ENCODE peak calls at places on chromosomes 1 and 21, in seven cellular contexts. One of them, this sample, is unnamed.

GRCh38 chr1:118136511-118136937 is 48.5 kb downstream of the SPAG17 start:
- DNase-seq in heart right ventricle: no peak
- DNase-seq in pancreas: no peak
- DNase-seq in HAP-1: no peak
- DNase-seq in kidney: no peak
- DNase-seq in aorta: no peak
- DNase-seq in A549: no peak
- DNase-seq in this sample: no peak

GRCh38 chr1:171434717-171435346 is 50.5 kb upstream of the PRRC2C start:
- DNase-seq in heart right ventricle: no peak
- DNase-seq in pancreas: no peak
- DNase-seq in kidney: no peak
- DNase-seq in HAP-1: no peak
- DNase-seq in A549: peak; percentile 62
- DNase-seq in aorta: no peak
- DNase-seq in this sample: peak; percentile 30

GRCh38 chr1:43367026-43367903 is 546 bp downstream of the ELOVL1 start:
- DNase-seq in HAP-1: peak; percentile 47
- DNase-seq in kidney: peak; percentile 81
- DNase-seq in A549: no peak
- DNase-seq in pancreas: no peak
- DNase-seq in aorta: peak; percentile 80
- DNase-seq in heart right ventricle: peak; percentile 32
- DNase-seq in this sample: peak; percentile 37

GRCh38 chr1:156726549-156727226 is 1.6 kb upstream of the METTL25B start:
- DNase-seq in HAP-1: peak; percentile 84
- DNase-seq in heart right ventricle: no peak
- DNase-seq in aorta: no peak
- DNase-seq in A549: peak; percentile 79
- DNase-seq in kidney: peak; percentile 54
- DNase-seq in pancreas: no peak
- DNase-seq in this sample: peak; percentile 54

GRCh38 chr1:159600894-159601293 is 13.3 kb downstream of the APCS start:
- DNase-seq in pancreas: no peak
- DNase-seq in A549: no peak
- DNase-seq in aorta: no peak
- DNase-seq in heart right ventricle: no peak
- DNase-seq in kidney: no peak
- DNase-seq in HAP-1: no peak
- DNase-seq in this sample: no peak

GRCh38 chr1:20371411-20371810 is 80.7 kb downstream of the VWA5B1 start:
- DNase-seq in HAP-1: no peak
- DNase-seq in aorta: no peak
- DNase-seq in pancreas: no peak
- DNase-seq in kidney: peak; percentile 13
- DNase-seq in A549: no peak
- DNase-seq in heart right ventricle: no peak
- DNase-seq in this sample: no peak

GRCh38 chr1:61163794-61164193 is 81.4 kb downstream of the NFIA start:
- DNase-seq in A549: no peak
- DNase-seq in aorta: no peak
- DNase-seq in kidney: no peak
- DNase-seq in heart right ventricle: no peak
- DNase-seq in pancreas: no peak
- DNase-seq in HAP-1: no peak
- DNase-seq in this sample: no peak

GRCh38 chr21:46229133-46229922 is 754 bp upstream of the LSS start:
- DNase-seq in heart right ventricle: no peak
- DNase-seq in aorta: no peak
- DNase-seq in HAP-1: peak; percentile 38
- DNase-seq in pancreas: peak; percentile 31
- DNase-seq in A549: no peak
- DNase-seq in kidney: peak; percentile 91
- DNase-seq in this sample: no peak

GRCh38 chr1:226549937-226550670 is 1.5 kb downstream of the STUM start:
- DNase-seq in A549: no peak
- DNase-seq in HAP-1: no peak
- DNase-seq in aorta: peak; percentile 87
- DNase-seq in kidney: peak; percentile 85
- DNase-seq in pancreas: peak; percentile 73
- DNase-seq in heart right ventricle: peak; percentile 52
- DNase-seq in this sample: peak; percentile 10

GRCh38 chr1:197393105-197393504 is 125.1 kb downstream of the CRB1 start:
- DNase-seq in kidney: no peak
- DNase-seq in A549: no peak
- DNase-seq in heart right ventricle: no peak
- DNase-seq in aorta: no peak
- DNase-seq in HAP-1: no peak
- DNase-seq in pancreas: no peak
- DNase-seq in this sample: peak; percentile 21
- H3K4me1 ChIP-seq in kidney: no peaks in the 10 kb centered on the region
- H3K4me1 ChIP-seq in A549: no peaks in the 10 kb centered on the region
- H3K4me1 ChIP-seq in heart right ventricle: no peaks in the 10 kb centered on the region
- H3K4me1 ChIP-seq in aorta: no peaks in the 10 kb centered on the region
- H3K4me1 ChIP-seq in HAP-1: no peaks in the 10 kb centered on the region
- H3K4me1 ChIP-seq in pancreas: no peaks in the 10 kb centered on the region
- H3K4me1 ChIP-seq in this sample: peaks cover 28% of the 10 kb centered on the region

DNA sequence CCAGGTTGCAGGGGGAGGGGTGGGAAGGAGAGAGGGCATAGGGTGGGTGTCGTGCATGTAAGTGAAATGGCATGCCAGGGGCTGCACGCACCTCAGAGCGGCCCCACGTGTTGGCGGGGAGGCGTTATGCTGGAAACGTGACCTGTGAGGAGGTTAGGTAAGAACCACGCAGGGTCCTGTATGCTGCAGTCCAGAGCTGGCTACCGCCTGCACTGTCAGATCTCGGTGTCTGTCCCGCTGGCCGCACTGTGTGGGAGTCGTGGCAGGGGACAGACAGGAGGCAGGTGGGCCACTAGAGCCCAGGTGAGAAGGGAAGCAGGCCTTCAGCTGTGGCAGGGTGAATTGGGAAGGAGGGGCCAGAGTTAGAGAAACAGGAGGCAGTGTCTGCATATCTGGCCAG is 79.7 kb downstream of the GALNT2 start:
- DNase-seq in A549: no peak
- DNase-seq in heart right ventricle: no peak
- DNase-seq in aorta: no peak
- DNase-seq in pancreas: no peak
- DNase-seq in HAP-1: no peak
- DNase-seq in kidney: no peak
- DNase-seq in this sample: no peak
- H3K4me1 ChIP-seq in A549: no peaks in the 10 kb centered on the region
- H3K4me1 ChIP-seq in heart right ventricle: peaks cover 75% of the 10 kb centered on the region
- H3K4me1 ChIP-seq in aorta: peaks cover 5% of the 10 kb centered on the region
- H3K4me1 ChIP-seq in pancreas: peaks cover 71% of the 10 kb centered on the region
- H3K4me1 ChIP-seq in HAP-1: peaks cover 25% of the 10 kb centered on the region
- H3K4me1 ChIP-seq in kidney: peaks cover 12% of the 10 kb centered on the region
- H3K4me1 ChIP-seq in this sample: no peaks in the 10 kb centered on the region

GRCh38 chr1:16375521-16376359 is 8.7 kb downstream of the SZRD1 start:
- DNase-seq in heart right ventricle: no peak
- DNase-seq in aorta: no peak
- DNase-seq in pancreas: no peak
- DNase-seq in kidney: no peak
- DNase-seq in A549: no peak
- DNase-seq in HAP-1: peak; percentile 19
- DNase-seq in this sample: no peak
- H3K4me1 ChIP-seq in heart right ventricle: peaks cover 64% of the 10 kb centered on the region
- H3K4me1 ChIP-seq in aorta: peaks cover 17% of the 10 kb centered on the region
- H3K4me1 ChIP-seq in pancreas: peaks cover 28% of the 10 kb centered on the region
- H3K4me1 ChIP-seq in kidney: peaks cover 27% of the 10 kb centered on the region
- H3K4me1 ChIP-seq in A549: peaks cover 67% of the 10 kb centered on the region
- H3K4me1 ChIP-seq in HAP-1: peaks cover 18% of the 10 kb centered on the region
- H3K4me1 ChIP-seq in this sample: peaks cover 26% of the 10 kb centered on the region

GRCh38 chr21:33325222-33326067 is 675 bp downstream of the IFNAR1 start:
- DNase-seq in HAP-1: peak; percentile 42
- DNase-seq in kidney: peak; percentile 88
- DNase-seq in A549: peak; percentile 57
- DNase-seq in pancreas: peak; percentile 81
- DNase-seq in aorta: peak; percentile 89
- DNase-seq in heart right ventricle: peak; percentile 72
- DNase-seq in this sample: peak; percentile 69

GRCh38 chr21:33330726-33331125 is 6.0 kb downstream of the IFNAR1 start:
- DNase-seq in kidney: no peak
- DNase-seq in pancreas: no peak
- DNase-seq in HAP-1: no peak
- DNase-seq in heart right ventricle: no peak
- DNase-seq in A549: no peak
- DNase-seq in aorta: no peak
- DNase-seq in this sample: no peak

GRCh38 chr21:33327792-33328433 is 3.1 kb downstream of the IFNAR1 start:
- DNase-seq in heart right ventricle: no peak
- DNase-seq in A549: no peak
- DNase-seq in kidney: no peak
- DNase-seq in aorta: no peak
- DNase-seq in pancreas: no peak
- DNase-seq in HAP-1: no peak
- DNase-seq in this sample: no peak

GRCh38 chr21:33324311-33325221 is at the start of gene IFNAR1:
- DNase-seq in aorta: peak; percentile 100
- DNase-seq in kidney: peak; percentile 100
- DNase-seq in heart right ventricle: peak; percentile 99
- DNase-seq in A549: peak; percentile 98
- DNase-seq in HAP-1: peak; percentile 96
- DNase-seq in pancreas: peak; percentile 98
- DNase-seq in this sample: peak; percentile 99

GRCh38 chr21:33327326-33327725 is 2.6 kb downstream of the IFNAR1 start:
- DNase-seq in pancreas: no peak
- DNase-seq in kidney: no peak
- DNase-seq in heart right ventricle: no peak
- DNase-seq in aorta: no peak
- DNase-seq in HAP-1: no peak
- DNase-seq in A549: no peak
- DNase-seq in this sample: no peak
- H3K4me1 ChIP-seq in pancreas: peaks cover 15% of the 10 kb centered on the region
- H3K4me1 ChIP-seq in kidney: peaks cover 8% of the 10 kb centered on the region
- H3K4me1 ChIP-seq in heart right ventricle: peaks cover 62% of the 10 kb centered on the region
- H3K4me1 ChIP-seq in aorta: no peaks in the 10 kb centered on the region
- H3K4me1 ChIP-seq in HAP-1: peaks cover 12% of the 10 kb centered on the region
- H3K4me1 ChIP-seq in A549: no peaks in the 10 kb centered on the region
- H3K4me1 ChIP-seq in this sample: peaks cover 26% of the 10 kb centered on the region

GRCh38 chr1:54998677-54999076 is at the start of gene BSND:
- DNase-seq in pancreas: no peak
- DNase-seq in aorta: no peak
- DNase-seq in kidney: peak; percentile 73
- DNase-seq in A549: no peak
- DNase-seq in heart right ventricle: no peak
- DNase-seq in HAP-1: no peak
- DNase-seq in this sample: no peak

GRCh38 chr1:55002686-55003085 is 4.0 kb downstream of the BSND start:
- DNase-seq in kidney: no peak
- DNase-seq in A549: no peak
- DNase-seq in aorta: no peak
- DNase-seq in HAP-1: no peak
- DNase-seq in heart right ventricle: no peak
- DNase-seq in pancreas: no peak
- DNase-seq in this sample: no peak

GRCh38 chr1:54998100-54998499 is 633 bp upstream of the BSND start:
- DNase-seq in pancreas: no peak
- DNase-seq in A549: no peak
- DNase-seq in HAP-1: no peak
- DNase-seq in kidney: peak; percentile 28
- DNase-seq in heart right ventricle: no peak
- DNase-seq in aorta: no peak
- DNase-seq in this sample: no peak

GRCh38 chr1:55000110-55000815 is 1.5 kb downstream of the BSND start:
- DNase-seq in HAP-1: no peak
- DNase-seq in pancreas: no peak
- DNase-seq in aorta: no peak
- DNase-seq in kidney: peak; percentile 64
- DNase-seq in heart right ventricle: no peak
- DNase-seq in A549: no peak
- DNase-seq in this sample: no peak

DNA sequence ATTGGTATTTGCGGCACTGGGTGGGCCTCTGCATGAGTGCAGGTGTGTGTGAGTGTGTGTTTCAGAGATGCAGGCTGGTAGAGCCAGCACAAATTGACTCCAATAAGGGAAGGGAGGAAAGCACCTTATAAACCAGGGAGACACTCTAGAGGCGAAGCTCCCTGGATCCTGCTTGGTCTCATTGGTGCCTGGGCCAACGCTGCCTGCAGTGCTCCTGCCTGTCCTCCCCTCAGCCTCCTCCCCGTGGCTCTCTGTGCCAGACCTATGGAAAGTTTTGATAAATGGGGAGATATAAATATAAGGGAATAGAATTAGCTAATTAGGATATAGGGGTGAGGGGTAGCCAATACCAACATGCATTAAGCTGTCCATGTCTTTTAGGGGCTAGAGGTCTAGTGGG is 2.6 kb downstream of the BSND start:
- DNase-seq in A549: no peak
- DNase-seq in heart right ventricle: no peak
- DNase-seq in kidney: peak; percentile 12
- DNase-seq in pancreas: no peak
- DNase-seq in HAP-1: no peak
- DNase-seq in aorta: peak; percentile 42
- DNase-seq in this sample: no peak
- H3K4me1 ChIP-seq in A549: peaks cover 4% of the 10 kb centered on the region
- H3K4me1 ChIP-seq in heart right ventricle: peaks cover 8% of the 10 kb centered on the region
- H3K4me1 ChIP-seq in kidney: peaks cover 7% of the 10 kb centered on the region
- H3K4me1 ChIP-seq in pancreas: peaks cover 4% of the 10 kb centered on the region
- H3K4me1 ChIP-seq in HAP-1: peaks cover under 1% of the 10 kb centered on the region
- H3K4me1 ChIP-seq in aorta: no peaks in the 10 kb centered on the region
- H3K4me1 ChIP-seq in this sample: peaks cover under 1% of the 10 kb centered on the region

GRCh38 chr1:94101613-94101940 is 19.4 kb downstream of the ABCA4 start:
- DNase-seq in aorta: no peak
- DNase-seq in kidney: no peak
- DNase-seq in heart right ventricle: no peak
- DNase-seq in HAP-1: no peak
- DNase-seq in pancreas: no peak
- DNase-seq in A549: no peak
- DNase-seq in this sample: no peak
- H3K4me1 ChIP-seq in aorta: no peaks in the 10 kb centered on the region
- H3K4me1 ChIP-seq in kidney: peaks cover 17% of the 10 kb centered on the region
- H3K4me1 ChIP-seq in heart right ventricle: peaks cover 15% of the 10 kb centered on the region
- H3K4me1 ChIP-seq in HAP-1: no peaks in the 10 kb centered on the region
- H3K4me1 ChIP-seq in pancreas: no peaks in the 10 kb centered on the region
- H3K4me1 ChIP-seq in A549: peaks cover 9% of the 10 kb centered on the region
- H3K4me1 ChIP-seq in this sample: no peaks in the 10 kb centered on the region

DNA sequence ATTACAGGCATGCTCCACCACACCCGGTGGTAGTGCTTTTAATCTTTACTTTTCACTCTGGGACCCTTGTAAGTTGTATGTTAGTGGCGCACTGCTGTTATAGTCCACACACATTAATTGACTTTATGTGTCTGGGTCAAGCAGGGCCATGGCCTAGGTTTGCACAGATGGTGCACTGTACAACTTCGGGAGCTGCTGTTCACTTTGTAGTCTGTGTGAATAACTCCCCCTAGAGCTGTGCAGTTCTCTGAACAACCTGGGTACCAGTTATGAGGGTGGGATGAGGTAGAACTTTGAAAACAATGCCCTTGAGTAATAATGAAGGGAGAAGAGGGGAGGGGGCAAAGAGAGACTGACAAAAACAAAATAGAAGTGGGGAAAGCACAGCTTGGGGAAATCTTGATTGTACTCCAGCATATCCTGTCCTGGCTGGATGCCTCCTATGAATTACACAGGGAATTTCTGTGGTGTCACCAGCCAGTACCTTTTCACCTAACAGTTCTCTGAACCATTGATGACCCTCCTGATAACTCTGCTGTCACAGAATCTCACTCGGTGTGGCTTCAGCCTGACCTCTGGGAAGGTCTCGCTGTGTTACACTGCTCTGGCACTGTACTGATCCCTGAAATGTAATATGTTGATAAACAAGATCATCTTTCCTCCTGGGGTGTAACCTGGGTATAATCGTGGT is 2.2 kb downstream of the PTGFRN start:
- DNase-seq in aorta: no peak
- DNase-seq in pancreas: no peak
- DNase-seq in HAP-1: no peak
- DNase-seq in kidney: no peak
- DNase-seq in heart right ventricle: no peak
- DNase-seq in A549: no peak
- DNase-seq in this sample: no peak
- H3K4me1 ChIP-seq in aorta: no peaks in the 10 kb centered on the region
- H3K4me1 ChIP-seq in pancreas: peaks cover 34% of the 10 kb centered on the region
- H3K4me1 ChIP-seq in HAP-1: peaks cover 33% of the 10 kb centered on the region
- H3K4me1 ChIP-seq in kidney: peaks cover 7% of the 10 kb centered on the region
- H3K4me1 ChIP-seq in heart right ventricle: peaks cover 43% of the 10 kb centered on the region
- H3K4me1 ChIP-seq in A549: peaks cover 6% of the 10 kb centered on the region
- H3K4me1 ChIP-seq in this sample: peaks cover 31% of the 10 kb centered on the region

This sample was measured in naive thymus-derived CD4-positive, alpha-beta T cell.